ENCODE peak calls at places on chromosome 5, in four cellular contexts. U is effector memory CD4-positive, alpha-beta T cell; A is endodermal cell; W is left ventricle myocardium inferior. I is an unnamed sample.

GRCh38 chr5:134989291-134989830 is 21.7 kb downstream of the CATSPER3 start:
- DNase-seq in U (no peak), A (no peak), W (no peak), I (no peak)

GRCh38 chr5:112548246-112548982 is 129.3 kb upstream of the EPB41L4A start:
- DNase-seq in U (no peak), A (no peak), W (no peak), I (no peak)

GRCh38 chr5:14164764-14165163 is 21.6 kb downstream of the TRIO start:
- DNase-seq in U (no peak), A (peak; percentile 41), W (no peak), I (no peak)

GRCh38 chr5:156148307-156148706 is 178.7 kb upstream of the SGCD start:
- DNase-seq in U (no peak), A (no peak), W (no peak), I (no peak)

GRCh38 chr5:43073597-43074546 is 33.8 kb upstream of the ANXA2R start:
- DNase-seq in U (no peak), A (peak; percentile 77), W (no peak), I (no peak)

GRCh38 chr5:154194348-154195329 is 4.1 kb downstream of the GALNT10 start:
- DNase-seq in U (no peak), A (peak; percentile 80), W (no peak), I (no peak)

GRCh38 chr5:156325671-156326070 is 1.3 kb upstream of the SGCD start:
- DNase-seq in U (no peak), A (no peak), W (no peak), I (no peak)

GRCh38 chr5:103624748-103625147 is 62.2 kb upstream of the NUDT12 start:
- DNase-seq in U (no peak), A (no peak), W (no peak), I (no peak)

GRCh38 chr5:151008124-151008491 is 12.3 kb upstream of the GPX3 start:
- DNase-seq in U (no peak), A (no peak), W (no peak), I (no peak)

GRCh38 chr5:13735686-13736085 is 208.8 kb downstream of the DNAH5 start:
- DNase-seq in U (no peak), A (no peak), W (no peak), I (no peak)

GRCh38 chr5:149956685-149957084 is 3.9 kb upstream of the SLC26A2 start:
- DNase-seq in U (no peak), A (no peak), W (no peak), I (no peak)

GRCh38 chr5:98787131-98787719 is 13.8 kb downstream of the RGMB start:
- DNase-seq in U (no peak), A (no peak), W (no peak), I (no peak)

GRCh38 chr5:32760091-32760509 is 49.0 kb downstream of the NPR3 start:
- DNase-seq in U (no peak), A (no peak), W (no peak), I (no peak)

GRCh38 chr5:2740849-2741555 is 10.5 kb downstream of the IRX2 start:
- DNase-seq in U (no peak), A (no peak), W (no peak), I (peak; percentile 53)

GRCh38 chr5:2742921-2743679 is 8.4 kb downstream of the IRX2 start:
- DNase-seq in U (no peak), A (peak; percentile 67), W (no peak), I (no peak)

GRCh38 chr5:2739360-2740050 is 12.0 kb downstream of the IRX2 start:
- DNase-seq in U (no peak), A (peak; percentile 83), W (no peak), I (peak; percentile 60)

GRCh38 chr5:2740051-2740848 is 11.2 kb downstream of the IRX2 start:
- DNase-seq in U (no peak), A (peak; percentile 82), W (no peak), I (no peak)

GRCh38 chr5:2741946-2742345 is 9.5 kb downstream of the IRX2 start:
- DNase-seq in U (no peak), A (peak; percentile 17), W (no peak), I (no peak)
- H3K4me1 ChIP-seq in U (no peaks in the 10 kb centered on the region), A (no peaks in the 10 kb centered on the region), W (peaks cover 13% of the 10 kb centered on the region), I (peaks cover 19% of the 10 kb centered on the region)

GRCh38 chr5:67013719-67014118 is 182.9 kb downstream of the CD180 start:
- DNase-seq in U (no peak), A (no peak), W (no peak), I (no peak)
- H3K4me3 ChIP-seq in U (no peak overlapping the region), A (no peak overlapping the region), W (no peak overlapping the region), I (no peak overlapping the region)

GRCh38 chr5:1926071-1926440 is 43.3 kb upstream of the IRX4 start:
- DNase-seq in U (no peak), A (peak; percentile 30), W (no peak), I (no peak)
- H3K4me1 ChIP-seq in U (no peaks in the 10 kb centered on the region), A (no peaks in the 10 kb centered on the region), W (peaks cover 7% of the 10 kb centered on the region), I (peaks cover 8% of the 10 kb centered on the region)

GRCh38 chr5:17218353-17219005 is 1.0 kb downstream of the BASP1 start:
- DNase-seq in U (no peak), A (peak; percentile 70), W (peak; percentile 23), I (peak; percentile 54)

GRCh38 chr5:17216974-17217325 is 481 bp upstream of the BASP1 start:
- DNase-seq in U (no peak), A (peak; percentile 86), W (no peak), I (peak; percentile 72)

GRCh38 chr5:17217421-17218352 is at the start of gene BASP1:
- DNase-seq in U (no peak), A (peak; percentile 93), W (peak; percentile 73), I (peak; percentile 69)

GRCh38 chr5:17213938-17214337 is 3.5 kb upstream of the BASP1 start:
- DNase-seq in U (no peak), A (no peak), W (no peak), I (no peak)

GRCh38 chr5:17216176-17216973 is 1.1 kb upstream of the BASP1 start:
- DNase-seq in U (no peak), A (peak; percentile 94), W (peak; percentile 59), I (peak; percentile 88)
- H3K4me3 ChIP-seq in U (no peak overlapping the region), A (peak overlapping the region; percentile 79), W (peak overlapping the region; percentile 66), I (peak overlapping the region; percentile 76)

GRCh38 chr5:172905346-172905756 is 53.9 kb upstream of the RPL26L1 start:
- DNase-seq in U (no peak), A (no peak), W (no peak), I (no peak)

GRCh38 chr5:172904312-172904642 is 54.9 kb upstream of the RPL26L1 start:
- DNase-seq in U (no peak), A (no peak), W (no peak), I (no peak)

GRCh38 chr5:172905771-172906170 is 53.5 kb upstream of the RPL26L1 start:
- DNase-seq in U (no peak), A (peak; percentile 60), W (no peak), I (no peak)

GRCh38 chr5:172903790-172904189 is 55.4 kb upstream of the RPL26L1 start:
- DNase-seq in U (no peak), A (no peak), W (no peak), I (no peak)

GRCh38 chr5:172904643-172905345 is 54.4 kb upstream of the RPL26L1 start:
- DNase-seq in U (no peak), A (peak; percentile 68), W (peak; percentile 77), I (peak; percentile 97)
- H3K4me1 ChIP-seq in U (no peaks in the 10 kb centered on the region), A (peaks cover 10% of the 10 kb centered on the region), W (peaks cover 73% of the 10 kb centered on the region), I (peaks cover 96% of the 10 kb centered on the region)

GRCh38 chr5:35478856-35479682 is 138.6 kb upstream of the SPEF2 start:
- DNase-seq in U (no peak), A (no peak), W (no peak), I (no peak)
- H3K4me3 ChIP-seq in U (peak overlapping the region; percentile 48), A (no peak overlapping the region), W (peak overlapping the region; percentile 53), I (peak overlapping the region; percentile 23)

GRCh38 chr5:173885054-173885443 is 3.1 kb upstream of the CPEB4 start:
- DNase-seq in U (no peak), A (no peak), W (no peak), I (no peak)
- H3K4me1 ChIP-seq in U (peaks cover 37% of the 10 kb centered on the region), A (no peaks in the 10 kb centered on the region), W (peaks cover 45% of the 10 kb centered on the region), I (peaks cover 11% of the 10 kb centered on the region)

DNA sequence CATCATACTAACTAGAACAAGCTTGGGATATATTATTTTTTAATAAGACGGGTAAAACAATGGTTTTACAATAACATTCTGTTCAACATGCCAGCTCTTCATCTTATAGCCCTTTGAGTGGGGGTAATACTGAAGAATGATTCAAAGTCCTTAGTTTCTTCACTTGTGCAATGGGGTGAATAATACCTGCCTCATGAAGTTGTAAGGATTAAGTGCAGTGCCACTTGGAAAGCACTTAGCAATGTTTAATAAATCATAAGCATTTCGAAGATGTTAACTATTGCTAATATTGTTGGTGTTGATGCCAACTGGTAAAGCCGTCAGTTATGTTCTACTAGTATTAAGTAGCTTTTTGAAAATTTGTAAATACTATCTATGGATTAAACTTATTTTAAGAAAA is 38.0 kb downstream of the TNPO1 start:
- DNase-seq in U (no peak), A (no peak), W (no peak), I (no peak)
- H3K4me3 ChIP-seq in U (no peak overlapping the region), A (no peak overlapping the region), W (no peak overlapping the region), I (no peak overlapping the region)

DNA sequence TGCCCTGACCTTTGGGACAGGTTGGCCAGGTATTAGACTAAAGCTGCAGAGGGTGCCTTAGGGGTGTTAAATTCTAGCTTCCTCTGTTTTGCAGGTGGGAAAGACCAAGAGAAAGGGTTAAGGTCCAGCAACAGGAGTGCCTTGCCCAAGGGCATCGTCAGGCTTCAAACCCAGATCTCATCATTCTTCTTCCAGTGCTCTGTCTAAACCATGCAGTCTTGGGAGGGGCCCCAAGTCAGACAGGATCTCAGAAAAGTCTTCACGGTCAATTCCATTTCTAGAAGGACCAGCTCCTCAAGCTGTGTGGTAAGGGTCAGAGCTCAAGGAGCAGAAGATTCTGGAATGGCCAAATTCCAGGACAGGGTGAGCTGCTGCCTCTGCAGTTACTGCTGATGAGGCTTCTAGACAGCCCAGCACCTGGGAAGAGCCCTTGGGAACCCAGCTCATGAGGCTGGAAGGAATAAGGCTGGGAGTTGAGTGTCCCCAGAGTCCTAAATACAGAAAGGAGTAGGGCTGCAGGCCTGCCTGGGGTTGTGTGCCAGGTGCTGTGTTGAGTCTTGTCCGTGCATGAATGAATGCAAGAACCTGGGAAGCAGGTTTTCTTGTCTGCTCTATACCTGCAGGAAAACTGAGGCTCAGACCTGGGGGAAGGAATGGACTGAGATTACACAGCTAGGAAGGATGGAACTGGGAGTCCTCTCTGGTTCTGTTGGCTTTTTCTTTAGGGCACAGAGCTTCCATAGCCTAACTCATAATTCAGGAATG is 69.3 kb downstream of the WWC1 start:
- DNase-seq in U (no peak), A (peak; percentile 43), W (no peak), I (peak; percentile 11)
- H3K4me1 ChIP-seq in U (no peaks in the 10 kb centered on the region), A (peaks cover 26% of the 10 kb centered on the region), W (peaks cover 7% of the 10 kb centered on the region), I (no peaks in the 10 kb centered on the region)